ENCODE peak calls at places on chromosomes 6 and 20, in eight cellular contexts. J is heart left ventricle, A is uterus, T is tibial nerve, X is ascending aorta, V is pancreas, Y is cardiac muscle cell, U is colonic mucosa. E is an unnamed sample.

GRCh38 chr6:168791916-168792315 is 350.9 kb downstream of the SMOC2 start:
- DNase-seq in J (no peak), A (no peak), T (no peak), X (no peak), V (no peak), Y (no peak), U (no peak), E (no peak)

GRCh38 chr20:60512436-60512835 is 554.2 kb downstream of the CDH26 start:
- DNase-seq in J (no peak), A (no peak), T (no peak), X (no peak), V (no peak), Y (peak; percentile 10), U (no peak), E (no peak)

GRCh38 chr6:31728767-31729514 is at the start of gene DDAH2:
- DNase-seq in J (peak; percentile 49), A (peak; percentile 38), T (no peak), X (no peak), V (no peak), Y (no peak), U (no peak), E (no peak)

GRCh38 chr6:89596484-89596883 is 42.1 kb downstream of the LYRM2 start:
- DNase-seq in J (no peak), A (no peak), T (no peak), X (no peak), V (no peak), Y (no peak), U (no peak), E (no peak)

GRCh38 chr6:683742-684440 is 9.0 kb downstream of the EXOC2 start:
- DNase-seq in J (no peak), A (no peak), T (no peak), X (no peak), V (no peak), Y (peak; percentile 82), U (peak; percentile 27), E (no peak)

GRCh38 chr6:166221636-166222035 is 54.0 kb upstream of the TBXT start:
- DNase-seq in J (no peak), A (no peak), T (no peak), X (no peak), V (no peak), Y (no peak), U (no peak), E (no peak)

GRCh38 chr20:38200646-38201045 is 35.6 kb upstream of the TGM2 start:
- DNase-seq in J (no peak), A (no peak), T (no peak), X (peak; percentile 43), V (no peak), Y (no peak), U (no peak), E (no peak)

GRCh38 chr6:72418495-72418894 is 203.4 kb upstream of the KCNQ5 start:
- DNase-seq in J (no peak), A (no peak), T (no peak), X (no peak), V (no peak), Y (peak; percentile 45), U (no peak), E (no peak)

GRCh38 chr20:63735859-63736718 is at the start of gene LIME1:
- DNase-seq in J (no peak), A (peak; percentile 25), T (no peak), X (peak; percentile 61), V (no peak), Y (no peak), U (peak; percentile 83), E (peak; percentile 74)

GRCh38 chr20:3367125-3367524 is 40.3 kb downstream of the DNAAF9 start:
- DNase-seq in J (no peak), A (no peak), T (no peak), X (no peak), V (no peak), Y (no peak), U (no peak), E (no peak)

GRCh38 chr6:34132082-34132357 is 13.9 kb downstream of the GRM4 start:
- DNase-seq in J (no peak), A (no peak), T (no peak), X (no peak), V (no peak), Y (no peak), U (no peak), E (no peak)

GRCh38 chr20:38435555-38435939 is 419 bp upstream of the SNHG17 start:
- DNase-seq in J (no peak), A (no peak), T (no peak), X (no peak), V (no peak), Y (peak; percentile 68), U (no peak), E (no peak)

GRCh38 chr6:89585156-89585555 is 53.4 kb downstream of the LYRM2 start:
- DNase-seq in J (no peak), A (no peak), T (no peak), X (no peak), V (no peak), Y (peak; percentile 33), U (no peak), E (no peak)

GRCh38 chr6:123316733-123317323 is 319.9 kb downstream of the TRDN start:
- DNase-seq in J (no peak), A (no peak), T (no peak), X (no peak), V (no peak), Y (peak; percentile 15), U (no peak), E (no peak)

GRCh38 chr6:125414507-125414906 is 112.7 kb upstream of the HDDC2 start:
- DNase-seq in J (no peak), A (no peak), T (no peak), X (no peak), V (no peak), Y (no peak), U (no peak), E (no peak)

GRCh38 chr6:49454787-49455709 is 8.0 kb downstream of the MMUT start:
- DNase-seq in J (no peak), A (no peak), T (no peak), X (no peak), V (no peak), Y (no peak), U (no peak), E (no peak)

GRCh38 chr6:46850781-46851180 is 57.6 kb downstream of the MEP1A start:
- DNase-seq in J (no peak), A (no peak), T (no peak), X (no peak), V (no peak), Y (peak; percentile 33), U (no peak), E (no peak)

GRCh38 chr6:90209527-90209926 is 87.1 kb downstream of the BACH2 start:
- DNase-seq in J (no peak), A (no peak), T (no peak), X (no peak), V (no peak), Y (no peak), U (no peak), E (no peak)

GRCh38 chr6:149833651-149834050 is 30.5 kb downstream of the LRP11 start:
- DNase-seq in J (no peak), A (no peak), T (no peak), X (no peak), V (no peak), Y (no peak), U (no peak), E (no peak)

DNA sequence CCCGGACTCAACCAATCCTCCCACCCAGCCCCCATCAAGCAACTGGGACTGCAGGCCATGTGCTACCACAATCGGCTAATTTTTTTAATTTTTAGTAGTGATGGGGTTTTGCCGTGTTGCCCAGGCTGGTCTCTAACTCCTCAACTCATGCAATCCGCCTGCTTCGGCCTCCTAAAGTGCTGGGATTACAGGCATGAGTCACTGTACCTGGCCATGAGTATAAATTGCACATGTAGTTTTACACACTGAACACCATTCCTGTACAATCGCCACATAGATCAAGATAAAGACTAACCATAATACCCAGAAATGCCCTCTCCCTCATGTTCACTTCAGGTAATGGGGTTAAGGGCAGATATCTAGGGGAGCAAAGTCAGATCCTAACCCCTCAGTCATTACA is 26.4 kb downstream of the TRPC4AP start:
- DNase-seq in J (no peak), A (no peak), T (no peak), X (no peak), V (no peak), Y (no peak), U (no peak), E (no peak)
- H3K9me3 ChIP-seq in J (no peaks in the 10 kb centered on the region), A (no peaks in the 10 kb centered on the region), T (no peaks in the 10 kb centered on the region), X (no peaks in the 10 kb centered on the region), V (no peaks in the 10 kb centered on the region), Y (no peaks in the 10 kb centered on the region), U (no peaks in the 10 kb centered on the region), E (peaks cover 2% of the 10 kb centered on the region)

GRCh38 chr6:131051316-131051715 is 11.7 kb downstream of the EPB41L2 start:
- DNase-seq in J (no peak), A (no peak), T (no peak), X (no peak), V (no peak), Y (no peak), U (no peak), E (no peak)

GRCh38 chr6:131058236-131058635 is 4.8 kb downstream of the EPB41L2 start:
- DNase-seq in J (no peak), A (no peak), T (no peak), X (no peak), V (no peak), Y (no peak), U (no peak), E (no peak)

GRCh38 chr6:131054392-131055250 is 8.4 kb downstream of the EPB41L2 start:
- DNase-seq in J (no peak), A (no peak), T (no peak), X (no peak), V (no peak), Y (no peak), U (no peak), E (no peak)

GRCh38 chr6:131049515-131050081 is 13.4 kb downstream of the EPB41L2 start:
- DNase-seq in J (no peak), A (no peak), T (no peak), X (no peak), V (no peak), Y (no peak), U (no peak), E (no peak)

GRCh38 chr6:131053546-131054240 is 9.4 kb downstream of the EPB41L2 start:
- DNase-seq in J (no peak), A (no peak), T (no peak), X (no peak), V (no peak), Y (no peak), U (no peak), E (no peak)
- H3K9me3 ChIP-seq in J (peaks cover 41% of the 10 kb centered on the region), A (peaks cover 21% of the 10 kb centered on the region), T (peaks cover 18% of the 10 kb centered on the region), X (peaks cover 24% of the 10 kb centered on the region), V (no peaks in the 10 kb centered on the region), Y (peaks cover 2% of the 10 kb centered on the region), U (peaks cover 12% of the 10 kb centered on the region), E (peaks cover 11% of the 10 kb centered on the region)

GRCh38 chr6:121403981-121404380 is 31.5 kb upstream of the GJA1 start:
- DNase-seq in J (no peak), A (no peak), T (no peak), X (no peak), V (no peak), Y (no peak), U (no peak), E (no peak)
- H3K9me3 ChIP-seq in J (no peaks in the 10 kb centered on the region), A (no peaks in the 10 kb centered on the region), T (no peaks in the 10 kb centered on the region), X (no peaks in the 10 kb centered on the region), V (no peaks in the 10 kb centered on the region), Y (no peaks in the 10 kb centered on the region), U (no peaks in the 10 kb centered on the region), E (no peaks in the 10 kb centered on the region)

DNA sequence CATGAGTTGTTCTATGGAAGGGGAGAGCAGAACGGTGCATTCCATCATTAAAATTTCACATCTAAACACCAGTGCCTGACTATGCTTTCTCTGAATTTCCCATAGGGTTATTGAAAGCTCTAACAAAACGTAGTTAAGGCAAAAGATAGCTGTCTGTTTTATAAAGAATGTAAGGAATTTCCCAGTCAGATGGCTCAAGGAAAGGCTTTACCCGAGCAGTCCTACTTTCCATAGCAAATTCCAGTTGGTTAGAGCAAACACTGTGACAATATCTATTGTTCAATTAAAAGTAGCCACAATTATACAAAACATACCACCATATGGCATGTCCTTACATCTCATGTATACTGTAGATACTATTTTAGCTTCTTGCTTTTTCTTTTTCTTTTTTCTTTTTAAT is 1059.5 kb upstream of the FLRT3 start:
- DNase-seq in J (no peak), A (no peak), T (no peak), X (no peak), V (no peak), Y (no peak), U (no peak), E (no peak)
- H3K9me3 ChIP-seq in J (no peaks in the 10 kb centered on the region), A (no peaks in the 10 kb centered on the region), T (no peaks in the 10 kb centered on the region), X (no peaks in the 10 kb centered on the region), V (no peaks in the 10 kb centered on the region), Y (no peaks in the 10 kb centered on the region), U (no peaks in the 10 kb centered on the region), E (no peaks in the 10 kb centered on the region)